ENCODE peak calls at places on chromosomes 7 and 10, in four cellular contexts. Z is AG08396, Q is cardiac muscle cell, F is T-helper 17 cell. H is an unnamed sample.

GRCh38 chr10:77801474-77802238 is 124.9 kb downstream of the DLG5 start:
- DNase-seq in F (no peak), Q (peak), Z (peak), H (no peak)

GRCh38 chr10:1762066-1762465 is 24.7 kb upstream of the ADARB2 start:
- DNase-seq in Q (no peak), F (no peak), Z (no peak), H (no peak)

GRCh38 chr10:6530966-6531365 is 49.1 kb downstream of the PRKCQ start:
- DNase-seq in Q (no peak), Z (no peak), F (no peak), H (no peak)

GRCh38 chr10:3468919-3469638 is 296.5 kb upstream of the PITRM1 start:
- DNase-seq in Z (peak), F (no peak), Q (peak), H (peak)

GRCh38 chr7:131409129-131409766 is 81.6 kb downstream of the MKLN1 start:
- DNase-seq in Z (no peak), Q (no peak), F (no peak), H (no peak)

GRCh38 chr10:97705006-97705670 is 8.4 kb upstream of the MARVELD1 start:
- DNase-seq in Z (no peak), F (no peak), Q (no peak), H (no peak)

GRCh38 chr10:51445587-51445986 is 253.8 kb downstream of the CSTF2T start:
- DNase-seq in Q (no peak), F (no peak), Z (no peak), H (no peak)

GRCh38 chr7:117673839-117674238 is 194.0 kb downstream of the CFTR start:
- DNase-seq in Q (peak), F (no peak), Z (peak), H (no peak)

GRCh38 chr7:156650042-156650441 is 9.5 kb downstream of the RNF32 start:
- DNase-seq in F (no peak), Z (no peak), Q (no peak), H (no peak)

GRCh38 chr7:143958781-143959180 is 4.1 kb downstream of the OR2F1 start:
- DNase-seq in F (no peak), Z (no peak), Q (peak), H (no peak)

GRCh38 chr10:29099001-29099400 is 189.9 kb upstream of the LYZL1 start:
- DNase-seq in Z (no peak), Q (no peak), F (no peak), H (no peak)

GRCh38 chr10:70757856-70758255 is 27.3 kb downstream of the TBATA start:
- DNase-seq in Z (no peak), Q (no peak), F (no peak), H (no peak)

GRCh38 chr7:146503844-146504243 is 387.2 kb downstream of the CNTNAP2 start:
- DNase-seq in Z (no peak), F (no peak), Q (no peak), H (no peak)

GRCh38 chr10:5958077-5958476 is 19.3 kb downstream of the IL15RA start:
- DNase-seq in F (no peak), Z (peak), Q (peak), H (no peak)

GRCh38 chr7:100477871-100478248 is 1.2 kb downstream of the TSC22D4 start:
- DNase-seq in Q (no peak), F (no peak), Z (peak), H (no peak)

GRCh38 chr7:83413425-83413824 is 235.5 kb downstream of the SEMA3E start:
- DNase-seq in Q (peak), Z (no peak), F (no peak), H (no peak)

GRCh38 chr10:70604106-70604505 is 1.6 kb upstream of the PRF1 start:
- DNase-seq in Q (no peak), F (no peak), Z (no peak), H (no peak)

GRCh38 chr10:20276127-20276979 is 460.1 kb downstream of the PLXDC2 start:
- DNase-seq in Z (no peak), Q (no peak), F (no peak), H (no peak)

GRCh38 chr7:1086588-1087461 is 1.1 kb upstream of the GPER1 start:
- DNase-seq in F (peak), Z (peak), Q (peak), H (peak)

H was measured in MG63.